ENCODE peak calls at places on chromosomes 1 and 21, in five cellular contexts. One of them, this sample, is unnamed.

GRCh38 chr1:196449459-196449858 is 158.8 kb downstream of the KCNT2 start:
- DNase-seq in EH: no peak
- DNase-seq in neuronal stem cell: no peak
- DNase-seq in effector CD4-positive, alpha-beta T cell: no peak
- DNase-seq in NCI-H510A treated with DMSO at 0.1 percent for 48 hours: no peak
- DNase-seq in this sample: no peak

GRCh38 chr1:209926045-209926444 is 12.0 kb upstream of the SYT14 start:
- DNase-seq in effector CD4-positive, alpha-beta T cell: no peak
- DNase-seq in neuronal stem cell: no peak
- DNase-seq in EH: peak; percentile 88
- DNase-seq in NCI-H510A treated with DMSO at 0.1 percent for 48 hours: peak; percentile 17
- DNase-seq in this sample: no peak

GRCh38 chr1:113542221-113542701 is 151.9 kb downstream of the MAGI3 start:
- DNase-seq in effector CD4-positive, alpha-beta T cell: no peak
- DNase-seq in EH: peak; percentile 92
- DNase-seq in neuronal stem cell: no peak
- DNase-seq in NCI-H510A treated with DMSO at 0.1 percent for 48 hours: no peak
- DNase-seq in this sample: no peak

GRCh38 chr1:208252126-208252853 is 8.1 kb upstream of the PLXNA2 start:
- DNase-seq in EH: peak; percentile 44
- DNase-seq in neuronal stem cell: no peak
- DNase-seq in effector CD4-positive, alpha-beta T cell: no peak
- DNase-seq in NCI-H510A treated with DMSO at 0.1 percent for 48 hours: no peak
- DNase-seq in this sample: no peak

GRCh38 chr1:31830511-31830910 is 14.7 kb upstream of the SPOCD1 start:
- DNase-seq in neuronal stem cell: no peak
- DNase-seq in NCI-H510A treated with DMSO at 0.1 percent for 48 hours: peak; percentile 53
- DNase-seq in effector CD4-positive, alpha-beta T cell: no peak
- DNase-seq in EH: no peak
- DNase-seq in this sample: no peak

GRCh38 chr1:6423321-6423999 is 1.1 kb upstream of the ESPN start:
- DNase-seq in EH: peak; percentile 65
- DNase-seq in NCI-H510A treated with DMSO at 0.1 percent for 48 hours: peak; percentile 90
- DNase-seq in neuronal stem cell: no peak
- DNase-seq in effector CD4-positive, alpha-beta T cell: peak; percentile 67
- DNase-seq in this sample: peak; percentile 58

GRCh38 chr1:56376188-56376984 is 203.0 kb downstream of the PLPP3 start:
- DNase-seq in NCI-H510A treated with DMSO at 0.1 percent for 48 hours: no peak
- DNase-seq in EH: peak; percentile 32
- DNase-seq in effector CD4-positive, alpha-beta T cell: no peak
- DNase-seq in neuronal stem cell: no peak
- DNase-seq in this sample: no peak

GRCh38 chr1:207935166-207935583 is 24.2 kb upstream of the CD34 start:
- DNase-seq in NCI-H510A treated with DMSO at 0.1 percent for 48 hours: no peak
- DNase-seq in neuronal stem cell: no peak
- DNase-seq in effector CD4-positive, alpha-beta T cell: no peak
- DNase-seq in EH: no peak
- DNase-seq in this sample: no peak

GRCh38 chr1:14037101-14037807 is 337.3 kb downstream of the PRDM2 start:
- DNase-seq in neuronal stem cell: no peak
- DNase-seq in NCI-H510A treated with DMSO at 0.1 percent for 48 hours: peak; percentile 53
- DNase-seq in EH: no peak
- DNase-seq in effector CD4-positive, alpha-beta T cell: no peak
- DNase-seq in this sample: no peak

GRCh38 chr21:44084496-44085241 is 22.5 kb upstream of the PWP2 start:
- DNase-seq in EH: no peak
- DNase-seq in effector CD4-positive, alpha-beta T cell: no peak
- DNase-seq in NCI-H510A treated with DMSO at 0.1 percent for 48 hours: no peak
- DNase-seq in neuronal stem cell: no peak
- DNase-seq in this sample: no peak

GRCh38 chr1:5667513-5668325 is 324.5 kb downstream of the NPHP4 start:
- DNase-seq in EH: no peak
- DNase-seq in effector CD4-positive, alpha-beta T cell: no peak
- DNase-seq in NCI-H510A treated with DMSO at 0.1 percent for 48 hours: no peak
- DNase-seq in neuronal stem cell: no peak
- DNase-seq in this sample: no peak

GRCh38 chr1:117616967-117617366 is 11.1 kb downstream of the TENT5C start:
- DNase-seq in effector CD4-positive, alpha-beta T cell: no peak
- DNase-seq in NCI-H510A treated with DMSO at 0.1 percent for 48 hours: no peak
- DNase-seq in EH: no peak
- DNase-seq in neuronal stem cell: no peak
- DNase-seq in this sample: no peak

GRCh38 chr1:207867136-207868081 is 43.5 kb downstream of the CD34 start:
- DNase-seq in neuronal stem cell: no peak
- DNase-seq in NCI-H510A treated with DMSO at 0.1 percent for 48 hours: no peak
- DNase-seq in EH: no peak
- DNase-seq in effector CD4-positive, alpha-beta T cell: no peak
- DNase-seq in this sample: no peak

GRCh38 chr1:230376296-230376695 is 49.8 kb downstream of the PGBD5 start:
- DNase-seq in neuronal stem cell: no peak
- DNase-seq in EH: no peak
- DNase-seq in effector CD4-positive, alpha-beta T cell: no peak
- DNase-seq in NCI-H510A treated with DMSO at 0.1 percent for 48 hours: no peak
- DNase-seq in this sample: no peak

GRCh38 chr1:58785424-58786058 is 1.7 kb upstream of the JUN start:
- DNase-seq in EH: peak; percentile 43
- DNase-seq in NCI-H510A treated with DMSO at 0.1 percent for 48 hours: peak; percentile 98
- DNase-seq in effector CD4-positive, alpha-beta T cell: peak; percentile 13
- DNase-seq in neuronal stem cell: no peak
- DNase-seq in this sample: peak; percentile 32

GRCh38 chr1:79899914-79900313 is 893.4 kb upstream of the ADGRL4 start:
- DNase-seq in neuronal stem cell: no peak
- DNase-seq in effector CD4-positive, alpha-beta T cell: no peak
- DNase-seq in EH: peak; percentile 99
- DNase-seq in NCI-H510A treated with DMSO at 0.1 percent for 48 hours: no peak
- DNase-seq in this sample: no peak

GRCh38 chr1:24112381-24113169 is 640 bp upstream of the MYOM3 start:
- DNase-seq in EH: peak; percentile 71
- DNase-seq in effector CD4-positive, alpha-beta T cell: no peak
- DNase-seq in NCI-H510A treated with DMSO at 0.1 percent for 48 hours: peak; percentile 42
- DNase-seq in neuronal stem cell: no peak
- DNase-seq in this sample: peak; percentile 36

GRCh38 chr1:41622859-41623732 is 138.6 kb upstream of the EDN2 start:
- DNase-seq in neuronal stem cell: no peak
- DNase-seq in effector CD4-positive, alpha-beta T cell: no peak
- DNase-seq in EH: peak; percentile 60
- DNase-seq in NCI-H510A treated with DMSO at 0.1 percent for 48 hours: no peak
- DNase-seq in this sample: no peak

GRCh38 chr1:161787355-161787754 is 21.2 kb downstream of the ATF6 start:
- DNase-seq in EH: no peak
- DNase-seq in NCI-H510A treated with DMSO at 0.1 percent for 48 hours: no peak
- DNase-seq in neuronal stem cell: no peak
- DNase-seq in effector CD4-positive, alpha-beta T cell: no peak
- DNase-seq in this sample: no peak

GRCh38 chr1:189769448-189769847 is 708.2 kb downstream of the BRINP3 start:
- DNase-seq in EH: no peak
- DNase-seq in neuronal stem cell: no peak
- DNase-seq in NCI-H510A treated with DMSO at 0.1 percent for 48 hours: no peak
- DNase-seq in effector CD4-positive, alpha-beta T cell: no peak
- DNase-seq in this sample: no peak

GRCh38 chr1:21569820-21570527 is 60.8 kb downstream of the ALPL start:
- DNase-seq in neuronal stem cell: no peak
- DNase-seq in effector CD4-positive, alpha-beta T cell: no peak
- DNase-seq in EH: no peak
- DNase-seq in NCI-H510A treated with DMSO at 0.1 percent for 48 hours: no peak
- DNase-seq in this sample: no peak

GRCh38 chr1:40877681-40878080 is 15.5 kb upstream of the CITED4 start:
- DNase-seq in effector CD4-positive, alpha-beta T cell: no peak
- DNase-seq in EH: peak; percentile 92
- DNase-seq in neuronal stem cell: no peak
- DNase-seq in NCI-H510A treated with DMSO at 0.1 percent for 48 hours: no peak
- DNase-seq in this sample: no peak

GRCh38 chr1:6075747-6076146 is 30.1 kb downstream of the KCNAB2 start:
- DNase-seq in effector CD4-positive, alpha-beta T cell: no peak
- DNase-seq in EH: peak; percentile 20
- DNase-seq in NCI-H510A treated with DMSO at 0.1 percent for 48 hours: no peak
- DNase-seq in neuronal stem cell: no peak
- DNase-seq in this sample: no peak

GRCh38 chr1:179781962-179782361 is 38.9 kb downstream of the FAM163A start:
- DNase-seq in effector CD4-positive, alpha-beta T cell: no peak
- DNase-seq in EH: peak; percentile 17
- DNase-seq in NCI-H510A treated with DMSO at 0.1 percent for 48 hours: no peak
- DNase-seq in neuronal stem cell: no peak
- DNase-seq in this sample: no peak

GRCh38 chr1:183936009-183936408 is 101.5 kb downstream of the COLGALT2 start:
- DNase-seq in neuronal stem cell: no peak
- DNase-seq in NCI-H510A treated with DMSO at 0.1 percent for 48 hours: no peak
- DNase-seq in EH: no peak
- DNase-seq in effector CD4-positive, alpha-beta T cell: no peak
- DNase-seq in this sample: no peak

GRCh38 chr1:248906741-248907661 is 966 bp downstream of the PGBD2 start:
- DNase-seq in NCI-H510A treated with DMSO at 0.1 percent for 48 hours: no peak
- DNase-seq in EH: peak; percentile 41
- DNase-seq in neuronal stem cell: peak; percentile 88
- DNase-seq in effector CD4-positive, alpha-beta T cell: no peak
- DNase-seq in this sample: no peak